ENCODE peak calls at places on chromosomes 5 and 9, in four cellular contexts. One of them, this sample, is unnamed.

GRCh38 chr9:123073991-123074422 is 40.5 kb downstream of the GPR21 start:
- DNase-seq in CD4-positive, alpha-beta T cell: no peak
- DNase-seq in foreskin fibroblast: peak
- DNase-seq in fibroblast of villous mesenchyme: peak
- DNase-seq in this sample: peak

GRCh38 chr5:7397005-7397546 is 1.1 kb downstream of the ADCY2 start:
- DNase-seq in CD4-positive, alpha-beta T cell: no peak
- DNase-seq in foreskin fibroblast: peak
- DNase-seq in fibroblast of villous mesenchyme: no peak
- DNase-seq in this sample: no peak

GRCh38 chr5:151002250-151002649 is 18.1 kb upstream of the GPX3 start:
- DNase-seq in CD4-positive, alpha-beta T cell: no peak
- DNase-seq in foreskin fibroblast: peak
- DNase-seq in fibroblast of villous mesenchyme: peak
- DNase-seq in this sample: no peak

GRCh38 chr5:178238711-178239592 is 6.3 kb upstream of the PHYKPL start:
- DNase-seq in CD4-positive, alpha-beta T cell: no peak
- DNase-seq in foreskin fibroblast: no peak
- DNase-seq in fibroblast of villous mesenchyme: no peak
- DNase-seq in this sample: no peak

GRCh38 chr5:115542651-115543364 is 1.8 kb downstream of the FEM1C start:
- DNase-seq in CD4-positive, alpha-beta T cell: no peak
- DNase-seq in foreskin fibroblast: no peak
- DNase-seq in fibroblast of villous mesenchyme: no peak
- DNase-seq in this sample: no peak

GRCh38 chr9:134707031-134707680 is 65.6 kb downstream of the COL5A1 start:
- DNase-seq in CD4-positive, alpha-beta T cell: no peak
- DNase-seq in foreskin fibroblast: peak
- DNase-seq in fibroblast of villous mesenchyme: peak
- DNase-seq in this sample: peak

GRCh38 chr9:114798793-114799427 is 6.9 kb downstream of the TNFSF15 start:
- DNase-seq in CD4-positive, alpha-beta T cell: no peak
- DNase-seq in foreskin fibroblast: no peak
- DNase-seq in fibroblast of villous mesenchyme: peak
- DNase-seq in this sample: no peak

GRCh38 chr5:67900515-67900914 is 315.0 kb upstream of the PIK3R1 start:
- DNase-seq in CD4-positive, alpha-beta T cell: no peak
- DNase-seq in foreskin fibroblast: peak
- DNase-seq in fibroblast of villous mesenchyme: no peak
- DNase-seq in this sample: no peak

GRCh38 chr9:103168254-103168653 is 173.1 kb downstream of the CYLC2 start:
- DNase-seq in CD4-positive, alpha-beta T cell: no peak
- DNase-seq in foreskin fibroblast: no peak
- DNase-seq in fibroblast of villous mesenchyme: no peak
- DNase-seq in this sample: no peak

GRCh38 chr5:138240690-138241385 is 27.7 kb upstream of the CDC23 start:
- DNase-seq in CD4-positive, alpha-beta T cell: no peak
- DNase-seq in foreskin fibroblast: no peak
- DNase-seq in fibroblast of villous mesenchyme: no peak
- DNase-seq in this sample: no peak

GRCh38 chr5:13957032-13957645 is 12.7 kb upstream of the DNAH5 start:
- DNase-seq in CD4-positive, alpha-beta T cell: no peak
- DNase-seq in foreskin fibroblast: peak
- DNase-seq in fibroblast of villous mesenchyme: peak
- DNase-seq in this sample: peak

GRCh38 chr5:31639488-31640011 is 619 bp downstream of the PDZD2 start:
- DNase-seq in CD4-positive, alpha-beta T cell: no peak
- DNase-seq in foreskin fibroblast: no peak
- DNase-seq in fibroblast of villous mesenchyme: no peak
- DNase-seq in this sample: no peak

GRCh38 chr9:131420913-131421312 is 27.0 kb downstream of the PRRC2B start:
- DNase-seq in CD4-positive, alpha-beta T cell: no peak
- DNase-seq in foreskin fibroblast: peak
- DNase-seq in fibroblast of villous mesenchyme: peak
- DNase-seq in this sample: no peak

GRCh38 chr5:1348986-1349245 is 4.0 kb upstream of the CLPTM1L start:
- DNase-seq in CD4-positive, alpha-beta T cell: no peak
- DNase-seq in foreskin fibroblast: no peak
- DNase-seq in fibroblast of villous mesenchyme: no peak
- DNase-seq in this sample: no peak

GRCh38 chr5:157606046-157606445 is 30.5 kb upstream of the ADAM19 start:
- DNase-seq in CD4-positive, alpha-beta T cell: no peak
- DNase-seq in foreskin fibroblast: peak
- DNase-seq in fibroblast of villous mesenchyme: no peak
- DNase-seq in this sample: no peak

GRCh38 chr5:69083412-69083811 is 10.4 kb upstream of the SLC30A5 start:
- DNase-seq in CD4-positive, alpha-beta T cell: no peak
- DNase-seq in foreskin fibroblast: no peak
- DNase-seq in fibroblast of villous mesenchyme: peak
- DNase-seq in this sample: no peak

GRCh38 chr5:90477816-90478215 is 3.2 kb downstream of the POLR3G start:
- DNase-seq in CD4-positive, alpha-beta T cell: no peak
- DNase-seq in foreskin fibroblast: no peak
- DNase-seq in fibroblast of villous mesenchyme: no peak
- DNase-seq in this sample: no peak

GRCh38 chr5:136205061-136205702 is 12.2 kb upstream of the SMIM32 start:
- DNase-seq in CD4-positive, alpha-beta T cell: no peak
- DNase-seq in foreskin fibroblast: no peak
- DNase-seq in fibroblast of villous mesenchyme: no peak
- DNase-seq in this sample: no peak

GRCh38 chr9:137240321-137240840 is 706 bp upstream of the TUBB4B start:
- DNase-seq in CD4-positive, alpha-beta T cell: peak
- DNase-seq in foreskin fibroblast: peak
- DNase-seq in fibroblast of villous mesenchyme: peak
- DNase-seq in this sample: peak

GRCh38 chr9:33110686-33111085 is 34.2 kb upstream of the SMU1 start:
- DNase-seq in CD4-positive, alpha-beta T cell: no peak
- DNase-seq in foreskin fibroblast: no peak
- DNase-seq in fibroblast of villous mesenchyme: no peak
- DNase-seq in this sample: no peak

GRCh38 chr9:22119537-22120167 is 110.5 kb upstream of the CDKN2B start:
- DNase-seq in CD4-positive, alpha-beta T cell: no peak
- DNase-seq in foreskin fibroblast: peak
- DNase-seq in fibroblast of villous mesenchyme: peak
- DNase-seq in this sample: no peak

GRCh38 chr9:128005938-128006337 is 25.1 kb upstream of the EEIG1 start:
- DNase-seq in CD4-positive, alpha-beta T cell: no peak
- DNase-seq in foreskin fibroblast: no peak
- DNase-seq in fibroblast of villous mesenchyme: peak
- DNase-seq in this sample: no peak

GRCh38 chr5:32916648-32917047 is 205.5 kb downstream of the NPR3 start:
- DNase-seq in CD4-positive, alpha-beta T cell: no peak
- DNase-seq in foreskin fibroblast: peak
- DNase-seq in fibroblast of villous mesenchyme: peak
- DNase-seq in this sample: peak

DNA sequence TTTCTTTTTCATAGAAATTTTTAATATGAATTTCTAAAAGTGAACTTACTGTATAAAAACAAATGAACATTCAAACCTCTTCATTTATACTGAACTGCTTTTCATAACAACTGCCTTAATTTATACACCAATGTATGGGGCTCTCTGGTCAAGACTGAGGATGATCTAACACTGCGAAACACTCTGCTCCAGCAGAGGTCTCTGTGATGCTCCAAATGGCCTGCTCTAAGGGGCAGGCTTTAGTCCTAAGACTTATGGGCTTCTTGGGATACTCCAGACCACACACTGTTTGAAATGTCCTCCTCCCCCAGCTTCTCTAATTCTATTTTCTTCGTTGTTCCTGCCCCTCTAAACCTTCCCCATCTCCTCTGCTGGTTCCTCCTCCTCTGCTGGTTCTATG is 58.5 kb downstream of the LIFR start:
- DNase-seq in CD4-positive, alpha-beta T cell: no peak
- DNase-seq in foreskin fibroblast: peak
- DNase-seq in fibroblast of villous mesenchyme: peak
- DNase-seq in this sample: no peak
- TF ChIP-seq CTCF in CD4-positive, alpha-beta T cell: no peak
- TF ChIP-seq CTCF in foreskin fibroblast: peak
- TF ChIP-seq CTCF in fibroblast of villous mesenchyme: peak
- TF ChIP-seq CTCF in this sample: peak

DNA sequence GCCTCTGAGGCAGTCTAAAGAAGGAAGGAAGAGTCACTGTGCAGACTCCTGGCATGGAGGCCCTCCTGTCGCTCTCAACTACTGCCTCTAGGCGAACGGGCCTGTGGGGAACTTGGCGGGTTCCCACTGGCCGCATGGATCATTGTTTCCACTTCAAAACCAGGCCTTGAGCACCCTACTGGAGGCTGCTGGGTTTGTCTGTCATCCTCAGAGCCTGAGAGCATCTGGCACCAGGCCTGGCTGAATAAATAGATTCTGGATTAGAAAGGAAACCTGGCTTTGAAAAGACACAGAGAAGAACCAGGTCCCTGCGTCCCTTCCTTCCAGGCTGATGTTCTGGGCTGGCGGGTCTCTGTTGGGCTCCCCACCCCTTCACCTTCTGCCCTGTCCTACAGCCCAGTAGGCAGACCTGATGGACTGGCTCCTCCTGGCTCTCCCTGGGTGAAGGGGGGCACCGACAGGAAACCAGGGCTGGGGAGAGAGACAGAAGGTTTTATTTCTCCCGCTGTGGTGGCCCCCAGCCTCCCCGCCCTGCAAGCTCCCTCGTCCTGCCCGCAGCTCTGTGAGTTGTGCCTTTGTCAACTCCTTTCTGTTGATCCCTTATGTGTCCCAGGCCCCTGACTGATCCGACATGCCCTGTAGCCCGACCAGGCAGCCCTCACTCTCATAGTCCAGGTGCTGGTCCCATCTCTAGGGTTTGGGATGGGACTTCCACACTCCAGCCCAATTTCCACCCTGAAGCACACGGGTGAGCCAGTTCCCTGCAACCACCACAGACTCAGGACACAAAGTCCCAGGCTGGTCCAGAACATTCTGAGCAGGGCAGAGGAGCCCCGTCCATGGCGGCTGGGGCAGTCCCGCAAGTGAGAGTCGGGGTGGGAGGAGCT is 50.1 kb downstream of the ADAMTS2 start:
- DNase-seq in CD4-positive, alpha-beta T cell: no peak
- DNase-seq in foreskin fibroblast: peak
- DNase-seq in fibroblast of villous mesenchyme: no peak
- DNase-seq in this sample: no peak
- TF ChIP-seq CTCF in CD4-positive, alpha-beta T cell: no peak
- TF ChIP-seq CTCF in foreskin fibroblast: no peak
- TF ChIP-seq CTCF in fibroblast of villous mesenchyme: no peak
- TF ChIP-seq CTCF in this sample: no peak

GRCh38 chr5:36876389-36876964 is at the start of gene NIPBL:
- DNase-seq in CD4-positive, alpha-beta T cell: peak
- DNase-seq in foreskin fibroblast: peak
- DNase-seq in fibroblast of villous mesenchyme: peak
- DNase-seq in this sample: peak
- TF ChIP-seq CTCF in CD4-positive, alpha-beta T cell: no peak
- TF ChIP-seq CTCF in foreskin fibroblast: no peak
- TF ChIP-seq CTCF in fibroblast of villous mesenchyme: no peak
- TF ChIP-seq CTCF in this sample: no peak

DNA sequence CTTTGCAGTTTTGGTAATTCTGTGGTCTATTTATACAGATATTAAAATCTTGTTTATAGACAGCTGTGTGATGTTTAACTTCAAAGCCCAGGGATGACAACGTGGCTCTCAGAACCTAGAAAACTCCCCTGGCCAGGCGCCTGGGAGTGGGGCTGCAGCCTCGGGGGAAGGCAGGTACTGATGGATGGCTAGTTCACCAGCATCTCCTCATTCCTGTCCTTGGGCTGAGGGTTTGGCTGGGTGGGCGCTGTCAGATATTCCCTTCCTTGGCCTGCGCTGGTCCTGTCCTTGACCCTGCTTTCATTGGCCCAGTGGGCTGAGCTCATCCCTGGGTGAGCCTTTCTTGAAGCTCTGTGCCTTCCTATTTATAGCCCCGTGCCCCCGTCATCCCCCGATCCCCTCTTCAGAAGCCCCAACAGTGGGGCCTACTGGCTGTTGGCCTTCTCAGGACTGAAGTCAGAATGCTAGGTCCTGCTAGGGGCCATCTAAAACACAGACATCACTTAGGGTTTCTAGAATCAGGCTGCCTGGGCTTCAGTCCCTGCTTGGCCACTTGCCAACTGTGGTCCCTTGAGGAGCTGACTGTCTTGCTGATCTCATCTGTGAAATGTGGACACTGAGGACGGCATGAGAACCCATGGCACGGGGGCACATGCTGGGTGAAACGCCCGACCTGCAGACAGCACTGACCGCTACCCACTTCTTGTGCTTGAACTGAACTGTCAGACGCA is 20.9 kb downstream of the SH3GLB2 start:
- DNase-seq in CD4-positive, alpha-beta T cell: no peak
- DNase-seq in foreskin fibroblast: no peak
- DNase-seq in fibroblast of villous mesenchyme: no peak
- DNase-seq in this sample: no peak
- TF ChIP-seq CTCF in CD4-positive, alpha-beta T cell: no peak
- TF ChIP-seq CTCF in foreskin fibroblast: no peak
- TF ChIP-seq CTCF in fibroblast of villous mesenchyme: no peak
- TF ChIP-seq CTCF in this sample: no peak

GRCh38 chr5:87541033-87541432 is 128.3 kb upstream of the CCNH start:
- DNase-seq in CD4-positive, alpha-beta T cell: no peak
- DNase-seq in foreskin fibroblast: peak
- DNase-seq in fibroblast of villous mesenchyme: peak
- DNase-seq in this sample: peak
- TF ChIP-seq CTCF in CD4-positive, alpha-beta T cell: no peak
- TF ChIP-seq CTCF in foreskin fibroblast: no peak
- TF ChIP-seq CTCF in fibroblast of villous mesenchyme: no peak
- TF ChIP-seq CTCF in this sample: peak

This sample was measured in AG09319.